ENCODE peak calls at places on chromosomes 2 and 18, in eight cellular contexts. W is CD8-positive, alpha-beta T cell; G is left kidney; N is hepatic stellate cell; Z is caudate nucleus; R is H54; C is Karpas-422; P is HT-29. T is an unnamed sample.

GRCh38 chr2:226839960-226840359 is 4.1 kb downstream of the RHBDD1 start:
- DNase-seq in W (no peak), G (no peak), N (no peak), Z (no peak), R (no peak), C (no peak), P (no peak), T (no peak)

GRCh38 chr18:76573325-76574025 is 78.4 kb upstream of the ZNF516 start:
- DNase-seq in W (no peak), G (no peak), N (no peak), Z (no peak), R (no peak), C (no peak), P (no peak), T (no peak)

GRCh38 chr2:235218486-235218907 is 266.7 kb downstream of the SH3BP4 start:
- DNase-seq in W (no peak), G (no peak), N (no peak), Z (no peak), R (no peak), C (no peak), P (no peak), T (no peak)

GRCh38 chr2:197261808-197262226 is 48.8 kb downstream of the ANKRD44 start:
- DNase-seq in W (no peak), G (no peak), N (peak; percentile 16), Z (no peak), R (no peak), C (no peak), P (no peak), T (no peak)

GRCh38 chr2:38013158-38013752 is 62.7 kb downstream of the CYP1B1 start:
- DNase-seq in W (no peak), G (no peak), N (peak; percentile 15), Z (no peak), R (no peak), C (no peak), P (peak; percentile 10), T (no peak)

GRCh38 chr2:154698238-154698788 is at the start of gene KCNJ3:
- DNase-seq in W (no peak), G (no peak), N (no peak), Z (no peak), R (no peak), C (no peak), P (no peak), T (no peak)

GRCh38 chr2:24910245-24910644 is 9.8 kb downstream of the ADCY3 start:
- DNase-seq in W (no peak), G (no peak), N (no peak), Z (no peak), R (no peak), C (no peak), P (no peak), T (no peak)

GRCh38 chr2:101047774-101048173 is 45.7 kb downstream of the RPL31 start:
- DNase-seq in W (no peak), G (no peak), N (no peak), Z (no peak), R (no peak), C (no peak), P (no peak), T (no peak)

GRCh38 chr2:4246364-4247131 is 543.2 kb downstream of the DCDC2C start:
- DNase-seq in W (no peak), G (peak; percentile 29), N (no peak), Z (no peak), R (no peak), C (no peak), P (no peak), T (no peak)

GRCh38 chr2:48282281-48282680 is 247.7 kb upstream of the STON1 start:
- DNase-seq in W (no peak), G (no peak), N (no peak), Z (no peak), R (no peak), C (no peak), P (no peak), T (no peak)

GRCh38 chr2:191376981-191377629 is 131.9 kb downstream of the MYO1B start:
- DNase-seq in W (no peak), G (peak; percentile 88), N (peak; percentile 43), Z (no peak), R (peak; percentile 49), C (no peak), P (peak; percentile 83), T (no peak)

GRCh38 chr2:202909394-202910192 is 1.9 kb downstream of the WDR12 start:
- DNase-seq in W (no peak), G (no peak), N (no peak), Z (no peak), R (no peak), C (peak; percentile 43), P (no peak), T (no peak)

GRCh38 chr2:15458277-15458676 is 102.9 kb downstream of the NBAS start:
- DNase-seq in W (no peak), G (no peak), N (no peak), Z (no peak), R (no peak), C (no peak), P (no peak), T (no peak)

GRCh38 chr2:239721991-239722759 is 303.0 kb downstream of the NDUFA10 start:
- DNase-seq in W (no peak), G (no peak), N (no peak), Z (no peak), R (no peak), C (no peak), P (no peak), T (no peak)

GRCh38 chr2:237616373-237617304 is 10.7 kb upstream of the LRRFIP1 start:
- DNase-seq in W (no peak), G (peak; percentile 39), N (peak; percentile 82), Z (no peak), R (no peak), C (no peak), P (no peak), T (no peak)

GRCh38 chr2:127153691-127154158 is 46.8 kb upstream of the BIN1 start:
- DNase-seq in W (no peak), G (no peak), N (peak; percentile 88), Z (peak; percentile 76), R (peak; percentile 92), C (no peak), P (no peak), T (no peak)

GRCh38 chr18:32930695-32931301 is 158.0 kb upstream of the KLHL14 start:
- DNase-seq in W (no peak), G (peak; percentile 64), N (no peak), Z (no peak), R (no peak), C (peak; percentile 85), P (peak; percentile 19), T (no peak)

GRCh38 chr2:195411219-195411687 is 245.8 kb upstream of the SLC39A10 start:
- DNase-seq in W (no peak), G (no peak), N (no peak), Z (no peak), R (no peak), C (no peak), P (no peak), T (no peak)

GRCh38 chr2:68835636-68836035 is 35.6 kb downstream of the BMP10 start:
- DNase-seq in W (no peak), G (no peak), N (no peak), Z (no peak), R (no peak), C (peak; percentile 90), P (no peak), T (no peak)

GRCh38 chr18:21389283-21389682 is 147.3 kb downstream of the GREB1L start:
- DNase-seq in W (no peak), G (no peak), N (no peak), Z (no peak), R (no peak), C (no peak), P (no peak), T (no peak)

GRCh38 chr2:38203455-38203810 is 127.5 kb upstream of the CYP1B1 start:
- DNase-seq in W (no peak), G (no peak), N (no peak), Z (no peak), R (no peak), C (no peak), P (no peak), T (no peak)

GRCh38 chr2:238114331-238114841 is 14.2 kb downstream of the ESPNL start:
- DNase-seq in W (no peak), G (no peak), N (no peak), Z (no peak), R (no peak), C (no peak), P (no peak), T (no peak)

GRCh38 chr2:222756951-222757645 is 85.6 kb downstream of the MOGAT1 start:
- DNase-seq in W (no peak), G (no peak), N (peak; percentile 66), Z (no peak), R (peak; percentile 61), C (no peak), P (no peak), T (no peak)

GRCh38 chr18:78982186-78982585 is 2.6 kb downstream of the SALL3 start:
- DNase-seq in W (no peak), G (no peak), N (no peak), Z (no peak), R (no peak), C (no peak), P (no peak), T (no peak)

GRCh38 chr2:36693825-36694224 is 2.7 kb upstream of the VIT start:
- DNase-seq in W (no peak), G (no peak), N (no peak), Z (no peak), R (no peak), C (no peak), P (no peak), T (no peak)